ENCODE peak calls at places on chromosomes 4 and X, in seven cellular contexts. One of them, this sample, is unnamed.

GRCh38 chr4:116099596-116099995 is 985.8 kb downstream of the TRAM1L1 start:
- DNase-seq in H9: no peak
- DNase-seq in ureter: no peak
- DNase-seq in activated CD4-positive, alpha-beta T cell treated with anti-CD3 and anti-CD28 coated beads, Interleukin-2, amount 10 ng/mL, durations not matched to agents 7 days and 5 days: no peak
- DNase-seq in EL: no peak
- DNase-seq in CD8-positive, alpha-beta memory T cell: no peak
- DNase-seq in AG10803: no peak
- DNase-seq in this sample: no peak

GRCh38 chrX:23373129-23373804 is 38.6 kb downstream of the PTCHD1 start:
- DNase-seq in H9: no peak
- DNase-seq in ureter: no peak
- DNase-seq in activated CD4-positive, alpha-beta T cell treated with anti-CD3 and anti-CD28 coated beads, Interleukin-2, amount 10 ng/mL, durations not matched to agents 7 days and 5 days: no peak
- DNase-seq in EL: peak
- DNase-seq in CD8-positive, alpha-beta memory T cell: no peak
- DNase-seq in AG10803: peak
- DNase-seq in this sample: peak

GRCh38 chr4:78904143-78904542 is 35.1 kb downstream of the PAQR3 start:
- DNase-seq in H9: no peak
- DNase-seq in ureter: no peak
- DNase-seq in activated CD4-positive, alpha-beta T cell treated with anti-CD3 and anti-CD28 coated beads, Interleukin-2, amount 10 ng/mL, durations not matched to agents 7 days and 5 days: no peak
- DNase-seq in EL: no peak
- DNase-seq in CD8-positive, alpha-beta memory T cell: no peak
- DNase-seq in AG10803: no peak
- DNase-seq in this sample: no peak

GRCh38 chrX:74297766-74298165 is 6.2 kb upstream of the ZCCHC13 start:
- DNase-seq in H9: no peak
- DNase-seq in ureter: no peak
- DNase-seq in activated CD4-positive, alpha-beta T cell treated with anti-CD3 and anti-CD28 coated beads, Interleukin-2, amount 10 ng/mL, durations not matched to agents 7 days and 5 days: no peak
- DNase-seq in EL: no peak
- DNase-seq in CD8-positive, alpha-beta memory T cell: no peak
- DNase-seq in AG10803: no peak
- DNase-seq in this sample: no peak

GRCh38 chr4:41305486-41305885 is 48.8 kb downstream of the UCHL1 start:
- DNase-seq in H9: no peak
- DNase-seq in ureter: no peak
- DNase-seq in activated CD4-positive, alpha-beta T cell treated with anti-CD3 and anti-CD28 coated beads, Interleukin-2, amount 10 ng/mL, durations not matched to agents 7 days and 5 days: no peak
- DNase-seq in EL: no peak
- DNase-seq in CD8-positive, alpha-beta memory T cell: no peak
- DNase-seq in AG10803: no peak
- DNase-seq in this sample: no peak

GRCh38 chrX:55710701-55711100 is 6.8 kb upstream of the RRAGB start:
- DNase-seq in H9: no peak
- DNase-seq in ureter: peak
- DNase-seq in activated CD4-positive, alpha-beta T cell treated with anti-CD3 and anti-CD28 coated beads, Interleukin-2, amount 10 ng/mL, durations not matched to agents 7 days and 5 days: no peak
- DNase-seq in EL: peak
- DNase-seq in CD8-positive, alpha-beta memory T cell: no peak
- DNase-seq in AG10803: peak
- DNase-seq in this sample: peak

GRCh38 chr4:168679397-168680176 is 182.7 kb downstream of the PALLD start:
- DNase-seq in H9: no peak
- DNase-seq in ureter: no peak
- DNase-seq in activated CD4-positive, alpha-beta T cell treated with anti-CD3 and anti-CD28 coated beads, Interleukin-2, amount 10 ng/mL, durations not matched to agents 7 days and 5 days: no peak
- DNase-seq in EL: peak
- DNase-seq in CD8-positive, alpha-beta memory T cell: no peak
- DNase-seq in AG10803: no peak
- DNase-seq in this sample: peak

GRCh38 chr4:9812530-9813340 is 31.3 kb downstream of the DRD5 start:
- DNase-seq in H9: no peak
- DNase-seq in ureter: no peak
- DNase-seq in activated CD4-positive, alpha-beta T cell treated with anti-CD3 and anti-CD28 coated beads, Interleukin-2, amount 10 ng/mL, durations not matched to agents 7 days and 5 days: peak
- DNase-seq in EL: no peak
- DNase-seq in CD8-positive, alpha-beta memory T cell: no peak
- DNase-seq in AG10803: peak
- DNase-seq in this sample: peak

GRCh38 chr4:183321079-183321478 is 1.0 kb upstream of the CLDN22 start:
- DNase-seq in H9: no peak
- DNase-seq in ureter: no peak
- DNase-seq in activated CD4-positive, alpha-beta T cell treated with anti-CD3 and anti-CD28 coated beads, Interleukin-2, amount 10 ng/mL, durations not matched to agents 7 days and 5 days: peak
- DNase-seq in EL: no peak
- DNase-seq in CD8-positive, alpha-beta memory T cell: peak
- DNase-seq in AG10803: no peak
- DNase-seq in this sample: no peak

GRCh38 chr4:78951862-78952472 is 12.7 kb upstream of the PAQR3 start:
- DNase-seq in H9: no peak
- DNase-seq in ureter: no peak
- DNase-seq in activated CD4-positive, alpha-beta T cell treated with anti-CD3 and anti-CD28 coated beads, Interleukin-2, amount 10 ng/mL, durations not matched to agents 7 days and 5 days: peak
- DNase-seq in EL: peak
- DNase-seq in CD8-positive, alpha-beta memory T cell: peak
- DNase-seq in AG10803: peak
- DNase-seq in this sample: no peak

GRCh38 chrX:120308558-120308957 is 2.7 kb downstream of the TMEM255A start:
- DNase-seq in H9: peak
- DNase-seq in ureter: no peak
- DNase-seq in activated CD4-positive, alpha-beta T cell treated with anti-CD3 and anti-CD28 coated beads, Interleukin-2, amount 10 ng/mL, durations not matched to agents 7 days and 5 days: no peak
- DNase-seq in EL: peak
- DNase-seq in CD8-positive, alpha-beta memory T cell: no peak
- DNase-seq in AG10803: no peak
- DNase-seq in this sample: no peak

GRCh38 chr4:111641813-111642579 is 503.3 kb upstream of the FAM241A start:
- DNase-seq in H9: peak
- DNase-seq in ureter: peak
- DNase-seq in activated CD4-positive, alpha-beta T cell treated with anti-CD3 and anti-CD28 coated beads, Interleukin-2, amount 10 ng/mL, durations not matched to agents 7 days and 5 days: peak
- DNase-seq in EL: peak
- DNase-seq in CD8-positive, alpha-beta memory T cell: no peak
- DNase-seq in AG10803: peak
- DNase-seq in this sample: peak

GRCh38 chr4:102620697-102621497 is 119.7 kb downstream of the NFKB1 start:
- DNase-seq in H9: no peak
- DNase-seq in ureter: no peak
- DNase-seq in activated CD4-positive, alpha-beta T cell treated with anti-CD3 and anti-CD28 coated beads, Interleukin-2, amount 10 ng/mL, durations not matched to agents 7 days and 5 days: no peak
- DNase-seq in EL: peak
- DNase-seq in CD8-positive, alpha-beta memory T cell: no peak
- DNase-seq in AG10803: peak
- DNase-seq in this sample: peak

GRCh38 chr4:31458813-31459212 is 738.6 kb downstream of the PCDH7 start:
- DNase-seq in H9: no peak
- DNase-seq in ureter: no peak
- DNase-seq in activated CD4-positive, alpha-beta T cell treated with anti-CD3 and anti-CD28 coated beads, Interleukin-2, amount 10 ng/mL, durations not matched to agents 7 days and 5 days: no peak
- DNase-seq in EL: no peak
- DNase-seq in CD8-positive, alpha-beta memory T cell: no peak
- DNase-seq in AG10803: peak
- DNase-seq in this sample: peak

GRCh38 chrX:8586953-8587352 is 122.3 kb downstream of the VCX3B start:
- DNase-seq in H9: no peak
- DNase-seq in ureter: no peak
- DNase-seq in activated CD4-positive, alpha-beta T cell treated with anti-CD3 and anti-CD28 coated beads, Interleukin-2, amount 10 ng/mL, durations not matched to agents 7 days and 5 days: no peak
- DNase-seq in EL: no peak
- DNase-seq in CD8-positive, alpha-beta memory T cell: no peak
- DNase-seq in AG10803: no peak
- DNase-seq in this sample: no peak

GRCh38 chrX:12657881-12658280 is 133.3 kb upstream of the PRPS2 start:
- DNase-seq in H9: no peak
- DNase-seq in ureter: no peak
- DNase-seq in activated CD4-positive, alpha-beta T cell treated with anti-CD3 and anti-CD28 coated beads, Interleukin-2, amount 10 ng/mL, durations not matched to agents 7 days and 5 days: no peak
- DNase-seq in EL: peak
- DNase-seq in CD8-positive, alpha-beta memory T cell: no peak
- DNase-seq in AG10803: no peak
- DNase-seq in this sample: no peak

GRCh38 chr4:126544276-126544675 is 1088.5 kb upstream of the INTU start:
- DNase-seq in H9: no peak
- DNase-seq in ureter: no peak
- DNase-seq in activated CD4-positive, alpha-beta T cell treated with anti-CD3 and anti-CD28 coated beads, Interleukin-2, amount 10 ng/mL, durations not matched to agents 7 days and 5 days: no peak
- DNase-seq in EL: no peak
- DNase-seq in CD8-positive, alpha-beta memory T cell: no peak
- DNase-seq in AG10803: no peak
- DNase-seq in this sample: no peak

GRCh38 chr4:41009411-41009810 is 204.9 kb downstream of the APBB2 start:
- DNase-seq in H9: no peak
- DNase-seq in ureter: no peak
- DNase-seq in activated CD4-positive, alpha-beta T cell treated with anti-CD3 and anti-CD28 coated beads, Interleukin-2, amount 10 ng/mL, durations not matched to agents 7 days and 5 days: no peak
- DNase-seq in EL: peak
- DNase-seq in CD8-positive, alpha-beta memory T cell: no peak
- DNase-seq in AG10803: peak
- DNase-seq in this sample: no peak

GRCh38 chr4:75071241-75071778 is 138.4 kb downstream of the PARM1 start:
- DNase-seq in H9: no peak
- DNase-seq in ureter: no peak
- DNase-seq in activated CD4-positive, alpha-beta T cell treated with anti-CD3 and anti-CD28 coated beads, Interleukin-2, amount 10 ng/mL, durations not matched to agents 7 days and 5 days: no peak
- DNase-seq in EL: no peak
- DNase-seq in CD8-positive, alpha-beta memory T cell: no peak
- DNase-seq in AG10803: no peak
- DNase-seq in this sample: no peak

GRCh38 chr4:117796677-117797076 is 237.6 kb upstream of the NDST3 start:
- DNase-seq in H9: no peak
- DNase-seq in ureter: no peak
- DNase-seq in activated CD4-positive, alpha-beta T cell treated with anti-CD3 and anti-CD28 coated beads, Interleukin-2, amount 10 ng/mL, durations not matched to agents 7 days and 5 days: no peak
- DNase-seq in EL: no peak
- DNase-seq in CD8-positive, alpha-beta memory T cell: no peak
- DNase-seq in AG10803: no peak
- DNase-seq in this sample: no peak

GRCh38 chr4:147683172-147683571 is 791 bp downstream of the PRMT9 start:
- DNase-seq in H9: no peak
- DNase-seq in ureter: no peak
- DNase-seq in activated CD4-positive, alpha-beta T cell treated with anti-CD3 and anti-CD28 coated beads, Interleukin-2, amount 10 ng/mL, durations not matched to agents 7 days and 5 days: peak
- DNase-seq in EL: peak
- DNase-seq in CD8-positive, alpha-beta memory T cell: no peak
- DNase-seq in AG10803: peak
- DNase-seq in this sample: peak

GRCh38 chrX:155048997-155049619 is 21.8 kb downstream of the CMC4 start:
- DNase-seq in H9: peak
- DNase-seq in ureter: no peak
- DNase-seq in activated CD4-positive, alpha-beta T cell treated with anti-CD3 and anti-CD28 coated beads, Interleukin-2, amount 10 ng/mL, durations not matched to agents 7 days and 5 days: peak
- DNase-seq in EL: peak
- DNase-seq in CD8-positive, alpha-beta memory T cell: peak
- DNase-seq in AG10803: peak
- DNase-seq in this sample: peak

GRCh38 chr4:7389719-7390118 is 45.0 kb downstream of the PSAPL1 start:
- DNase-seq in H9: peak
- DNase-seq in ureter: peak
- DNase-seq in activated CD4-positive, alpha-beta T cell treated with anti-CD3 and anti-CD28 coated beads, Interleukin-2, amount 10 ng/mL, durations not matched to agents 7 days and 5 days: no peak
- DNase-seq in EL: no peak
- DNase-seq in CD8-positive, alpha-beta memory T cell: no peak
- DNase-seq in AG10803: no peak
- DNase-seq in this sample: no peak

GRCh38 chr4:17781072-17781830 is at the start of gene FAM184B:
- DNase-seq in H9: peak
- DNase-seq in ureter: no peak
- DNase-seq in activated CD4-positive, alpha-beta T cell treated with anti-CD3 and anti-CD28 coated beads, Interleukin-2, amount 10 ng/mL, durations not matched to agents 7 days and 5 days: no peak
- DNase-seq in EL: peak
- DNase-seq in CD8-positive, alpha-beta memory T cell: no peak
- DNase-seq in AG10803: no peak
- DNase-seq in this sample: no peak

GRCh38 chr4:64248151-64248550 is 161.1 kb downstream of the TECRL start:
- DNase-seq in H9: no peak
- DNase-seq in ureter: no peak
- DNase-seq in activated CD4-positive, alpha-beta T cell treated with anti-CD3 and anti-CD28 coated beads, Interleukin-2, amount 10 ng/mL, durations not matched to agents 7 days and 5 days: no peak
- DNase-seq in EL: no peak
- DNase-seq in CD8-positive, alpha-beta memory T cell: no peak
- DNase-seq in AG10803: no peak
- DNase-seq in this sample: no peak

GRCh38 chrX:40581333-40581910 is 652 bp downstream of the ATP6AP2 start:
- DNase-seq in H9: no peak
- DNase-seq in ureter: no peak
- DNase-seq in activated CD4-positive, alpha-beta T cell treated with anti-CD3 and anti-CD28 coated beads, Interleukin-2, amount 10 ng/mL, durations not matched to agents 7 days and 5 days: peak
- DNase-seq in EL: peak
- DNase-seq in CD8-positive, alpha-beta memory T cell: peak
- DNase-seq in AG10803: peak
- DNase-seq in this sample: peak

GRCh38 chr4:24973471-24974251 is 57.1 kb downstream of the LGI2 start:
- DNase-seq in H9: peak
- DNase-seq in ureter: peak
- DNase-seq in activated CD4-positive, alpha-beta T cell treated with anti-CD3 and anti-CD28 coated beads, Interleukin-2, amount 10 ng/mL, durations not matched to agents 7 days and 5 days: no peak
- DNase-seq in EL: peak
- DNase-seq in CD8-positive, alpha-beta memory T cell: no peak
- DNase-seq in AG10803: peak
- DNase-seq in this sample: no peak

GRCh38 chrX:70422886-70423336 is at the start of gene GDPD2:
- DNase-seq in H9: peak
- DNase-seq in ureter: no peak
- DNase-seq in activated CD4-positive, alpha-beta T cell treated with anti-CD3 and anti-CD28 coated beads, Interleukin-2, amount 10 ng/mL, durations not matched to agents 7 days and 5 days: no peak
- DNase-seq in EL: no peak
- DNase-seq in CD8-positive, alpha-beta memory T cell: no peak
- DNase-seq in AG10803: no peak
- DNase-seq in this sample: no peak